ENCODE peak calls at places on chromosomes 1 and 21, in four cellular contexts. R is mesendoderm, N is NCI-H2081, E is left cardiac atrium. V is an unnamed sample.

GRCh38 chr1:29121516-29121937 is 2.2 kb downstream of the TMEM200B start:
- DNase-seq in E (peak), N (no peak), R (no peak), V (no peak)

GRCh38 chr21:32096411-32096810 is 182.4 kb downstream of the MIS18A start:
- DNase-seq in N (peak), R (peak), E (peak), V (peak)

GRCh38 chr1:46501528-46501927 is 11.9 kb downstream of the DMBX1 start:
- DNase-seq in N (no peak), R (no peak), E (no peak), V (no peak)

GRCh38 chr1:230905733-230906132 is 37.4 kb upstream of the C1orf198 start:
- DNase-seq in R (no peak), E (no peak), N (no peak), V (no peak)

GRCh38 chr1:53966794-53967193 is 20.6 kb downstream of the LRRC42 start:
- DNase-seq in N (no peak), E (no peak), R (no peak), V (no peak)

GRCh38 chr1:94322696-94323095 is 85.3 kb upstream of the ARHGAP29 start:
- DNase-seq in N (no peak), E (no peak), R (peak), V (no peak)

GRCh38 chr1:10776206-10776905 is 20.1 kb downstream of the CASZ1 start:
- DNase-seq in N (no peak), R (no peak), E (no peak), V (no peak)

GRCh38 chr1:52668711-52669110 is 29.4 kb downstream of the COA7 start:
- DNase-seq in R (no peak), E (no peak), N (no peak), V (no peak)

GRCh38 chr1:52209429-52209828 is 67.5 kb downstream of the ZFYVE9 start:
- DNase-seq in R (no peak), E (no peak), N (no peak), V (no peak)

V was measured in NCI-H82.